ENCODE peak calls at places on chromosomes 2 and 18, in ten cellular contexts. F, Q, M, V, J, G, R, A, O and P are unnamed samples.

GRCh38 chr2:43314299-43314927 is 88.0 kb upstream of the ZFP36L2 start:
- DNase-seq in F (no peak), Q (no peak), M (no peak), V (no peak), J (no peak), G (no peak), R (no peak), A (no peak), O (peak), P (no peak)

GRCh38 chr2:85589982-85590791 is 5.4 kb upstream of the RNF181 start:
- DNase-seq in F (no peak), Q (peak), M (no peak), V (no peak), J (no peak), G (no peak), R (no peak), A (no peak), O (peak), P (no peak)

GRCh38 chr2:64220285-64220684 is 76.1 kb upstream of the PELI1 start:
- DNase-seq in F (no peak), Q (no peak), M (no peak), V (no peak), J (no peak), G (no peak), R (no peak), A (no peak), O (no peak), P (no peak)

GRCh38 chr2:197515277-197515797 is 529 bp upstream of the MOB4 start:
- DNase-seq in F (no peak), Q (no peak), M (no peak), V (no peak), J (no peak), G (no peak), R (peak), A (no peak), O (peak), P (peak)

GRCh38 chr2:129502781-129503180 is 476.7 kb upstream of the RAB6C start:
- DNase-seq in F (no peak), Q (no peak), M (no peak), V (no peak), J (no peak), G (no peak), R (no peak), A (no peak), O (no peak), P (no peak)

GRCh38 chr2:165497659-165498306 is 28.3 kb downstream of the CSRNP3 start:
- DNase-seq in F (no peak), Q (no peak), M (no peak), V (no peak), J (no peak), G (no peak), R (no peak), A (no peak), O (no peak), P (no peak)

GRCh38 chr2:25029183-25029554 is 12.7 kb upstream of the EFR3B start:
- DNase-seq in F (no peak), Q (no peak), M (no peak), V (no peak), J (no peak), G (no peak), R (no peak), A (no peak), O (no peak), P (no peak)

GRCh38 chr2:167752734-167753133 is 494.7 kb downstream of the STK39 start:
- DNase-seq in F (no peak), Q (no peak), M (no peak), V (no peak), J (no peak), G (no peak), R (no peak), A (no peak), O (no peak), P (no peak)

GRCh38 chr2:33022989-33023731 is 76.4 kb downstream of the LTBP1 start:
- DNase-seq in F (no peak), Q (no peak), M (no peak), V (no peak), J (no peak), G (no peak), R (no peak), A (no peak), O (peak), P (no peak)

GRCh38 chr2:134371041-134371440 is 117.2 kb downstream of the MGAT5 start:
- DNase-seq in F (no peak), Q (no peak), M (no peak), V (no peak), J (no peak), G (no peak), R (no peak), A (no peak), O (peak), P (no peak)

GRCh38 chr2:109242222-109242653 is 113.2 kb downstream of the SH3RF3 start:
- DNase-seq in F (peak), Q (peak), M (no peak), V (peak), J (no peak), G (no peak), R (no peak), A (no peak), O (no peak), P (no peak)

GRCh38 chr18:13136689-13137040 is 81.9 kb upstream of the LDLRAD4 start:
- DNase-seq in F (peak), Q (peak), M (no peak), V (peak), J (peak), G (no peak), R (no peak), A (no peak), O (peak), P (no peak)

GRCh38 chr18:45688113-45688512 is 35.9 kb upstream of the SLC14A1 start:
- DNase-seq in F (no peak), Q (no peak), M (no peak), V (no peak), J (no peak), G (no peak), R (no peak), A (no peak), O (no peak), P (no peak)

GRCh38 chr2:99559075-99559662 is 69.4 kb upstream of the REV1 start:
- DNase-seq in F (peak), Q (peak), M (peak), V (peak), J (peak), G (peak), R (peak), A (peak), O (peak), P (peak)

GRCh38 chr2:69797836-69798465 is 31.5 kb upstream of the GMCL1 start:
- DNase-seq in F (no peak), Q (no peak), M (no peak), V (no peak), J (no peak), G (no peak), R (no peak), A (no peak), O (peak), P (no peak)

GRCh38 chr2:69801745-69802144 is 27.7 kb upstream of the GMCL1 start:
- DNase-seq in F (no peak), Q (no peak), M (no peak), V (no peak), J (no peak), G (no peak), R (no peak), A (no peak), O (no peak), P (peak)

GRCh38 chr2:69797235-69797634 is 32.2 kb upstream of the GMCL1 start:
- DNase-seq in F (no peak), Q (no peak), M (no peak), V (no peak), J (no peak), G (no peak), R (no peak), A (no peak), O (no peak), P (no peak)

GRCh38 chr2:69798466-69798908 is 31.0 kb upstream of the GMCL1 start:
- DNase-seq in F (peak), Q (peak), M (no peak), V (no peak), J (peak), G (no peak), R (no peak), A (no peak), O (peak), P (no peak)

GRCh38 chr2:69798909-69799526 is 30.4 kb upstream of the GMCL1 start:
- DNase-seq in F (no peak), Q (no peak), M (peak), V (no peak), J (no peak), G (no peak), R (no peak), A (no peak), O (peak), P (peak)
- H3K4me3 ChIP-seq in F (peak), Q (peak), M (no peak), V (peak), J (peak), G (peak), R (no peak), A (no peak), O (peak), P (peak)

GRCh38 chr18:77061291-77061945 is 71.2 kb downstream of the MBP start:
- DNase-seq in F (no peak), Q (no peak), M (no peak), V (no peak), J (no peak), G (no peak), R (no peak), A (no peak), O (peak), P (peak)
- H3K4me3 ChIP-seq in F (no peak), Q (no peak), M (no peak), V (no peak), J (no peak), G (peak), R (no peak), A (peak), O (no peak), P (no peak)

DNA sequence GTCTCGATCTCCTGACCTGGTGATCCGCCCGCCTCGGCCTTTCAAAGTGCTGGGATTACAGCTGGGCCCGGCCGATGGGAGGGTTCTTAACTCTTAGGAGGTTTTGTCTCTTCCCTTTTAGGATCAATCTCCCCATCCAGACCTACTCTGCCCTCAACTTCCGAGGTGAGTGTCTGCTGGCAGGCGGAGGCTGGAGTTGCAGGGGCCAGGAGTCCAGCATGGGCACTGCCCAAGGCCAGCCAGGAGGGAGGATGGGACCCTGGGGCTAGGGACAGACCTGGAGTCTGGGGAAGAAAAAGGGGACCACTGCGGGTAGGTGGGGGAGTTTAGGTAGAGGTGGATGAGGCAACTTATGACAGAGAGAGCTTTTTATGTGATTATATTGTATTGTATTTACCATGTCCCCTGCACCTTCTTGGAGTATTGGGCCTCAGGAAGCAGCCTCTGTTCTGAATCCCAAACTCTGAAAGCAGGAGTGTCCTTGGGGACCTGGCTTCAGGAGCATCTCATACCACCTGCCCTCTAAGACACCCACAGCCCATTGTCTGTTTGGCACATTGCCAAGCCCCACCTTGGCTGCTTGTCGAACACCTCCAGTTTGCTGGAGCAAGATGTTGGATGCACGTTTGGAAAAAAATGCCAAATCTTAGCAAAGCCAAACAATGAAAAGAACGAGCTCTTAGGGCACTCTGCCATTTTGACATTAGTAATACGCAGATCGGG is 5.6 kb downstream of the DES start:
- DNase-seq in F (no peak), Q (no peak), M (no peak), V (no peak), J (no peak), G (no peak), R (no peak), A (no peak), O (no peak), P (no peak)
- H3K4me3 ChIP-seq in F (peak), Q (peak), M (no peak), V (no peak), J (no peak), G (no peak), R (no peak), A (no peak), O (no peak), P (no peak)

DNA sequence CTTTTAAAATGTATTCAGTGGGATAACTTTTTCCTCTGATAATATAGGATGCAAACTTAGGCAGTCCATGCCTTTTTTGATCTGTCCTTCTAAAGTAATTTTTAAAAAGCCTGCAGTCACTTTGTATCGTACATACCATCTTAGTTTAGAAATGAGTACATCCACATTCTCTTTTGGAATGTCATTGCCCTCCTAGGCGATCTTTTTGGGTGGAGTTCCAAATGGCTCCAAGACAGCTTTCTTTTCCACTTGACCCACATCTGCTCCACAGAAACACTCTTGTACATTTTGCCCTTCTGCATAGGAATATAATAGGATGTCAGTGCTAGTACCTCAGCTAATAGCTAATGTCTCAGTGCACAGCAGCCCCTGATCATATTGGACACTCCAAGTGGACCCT is 21.8 kb upstream of the HTR2B start:
- DNase-seq in F (no peak), Q (no peak), M (no peak), V (no peak), J (no peak), G (no peak), R (no peak), A (no peak), O (no peak), P (no peak)
- H3K4me3 ChIP-seq in F (no peak), Q (no peak), M (no peak), V (no peak), J (no peak), G (no peak), R (no peak), A (no peak), O (no peak), P (no peak)

GRCh38 chr2:132669854-132670103 is 226 bp downstream of the LYPD1 start:
- DNase-seq in F (no peak), Q (no peak), M (peak), V (peak), J (no peak), G (peak), R (no peak), A (no peak), O (no peak), P (no peak)

GRCh38 chr2:132670104-132670960 is at the start of gene LYPD1:
- DNase-seq in F (peak), Q (peak), M (peak), V (peak), J (peak), G (peak), R (peak), A (no peak), O (no peak), P (no peak)

GRCh38 chr2:132668986-132669853 is 785 bp downstream of the LYPD1 start:
- DNase-seq in F (no peak), Q (no peak), M (peak), V (peak), J (peak), G (no peak), R (peak), A (no peak), O (no peak), P (no peak)

GRCh38 chr2:132667716-132668115 is 2.3 kb downstream of the LYPD1 start:
- DNase-seq in F (no peak), Q (no peak), M (no peak), V (no peak), J (no peak), G (no peak), R (no peak), A (no peak), O (no peak), P (no peak)

GRCh38 chr2:132668189-132668833 is 1.7 kb downstream of the LYPD1 start:
- DNase-seq in F (no peak), Q (peak), M (peak), V (peak), J (peak), G (no peak), R (no peak), A (no peak), O (no peak), P (no peak)
- H3K4me3 ChIP-seq in F (peak), Q (peak), M (peak), V (no peak), J (no peak), G (no peak), R (no peak), A (no peak), O (no peak), P (no peak)